ENCODE peak calls at places on chromosomes 11 and 22, in six cellular contexts. N, R, S, H, C and K are unnamed samples.

GRCh38 chr11:92123540-92123939 is 101.1 kb upstream of the FAT3 start:
- DNase-seq in S (no peak), N (peak; percentile 72), H (no peak), R (no peak), C (no peak), K (no peak)

GRCh38 chr11:79174045-79175008 is 266.5 kb downstream of the TENM4 start:
- DNase-seq in C (no peak), N (no peak), H (peak; percentile 84), R (no peak), S (no peak), K (no peak)

GRCh38 chr22:49962751-49963646 is 2.4 kb downstream of the PIM3 start:
- DNase-seq in N (no peak), S (no peak), R (no peak), H (peak; percentile 43), C (no peak), K (peak; percentile 4)

GRCh38 chr22:27867958-27868737 is 50.9 kb downstream of the PITPNB start:
- DNase-seq in R (no peak), H (no peak), S (no peak), N (no peak), C (no peak), K (no peak)

GRCh38 chr22:47395481-47395880 is 633.0 kb downstream of the TBC1D22A start:
- DNase-seq in C (no peak), S (no peak), R (no peak), H (no peak), N (no peak), K (no peak)

GRCh38 chr22:35288116-35288515 is 11.6 kb upstream of the TOM1 start:
- DNase-seq in N (no peak), C (no peak), R (no peak), S (no peak), H (no peak), K (no peak)

GRCh38 chr11:46865340-46865739 is 19.3 kb upstream of the CKAP5 start:
- DNase-seq in S (no peak), H (no peak), C (peak; percentile 20), N (no peak), R (no peak), K (no peak)

GRCh38 chr11:63880031-63880841 is 36.7 kb downstream of the RCOR2 start:
- DNase-seq in C (peak; percentile 38), R (no peak), S (no peak), N (peak; percentile 48), H (no peak), K (no peak)

GRCh38 chr22:44999231-44999630 is 10.6 kb downstream of the PHF21B start:
- DNase-seq in S (no peak), C (no peak), H (no peak), N (no peak), R (no peak), K (no peak)

GRCh38 chr11:126305699-126306098 is 1.8 kb downstream of the DCPS start:
- DNase-seq in H (no peak), R (peak; percentile 65), N (no peak), S (no peak), C (no peak), K (peak; percentile 97)

GRCh38 chr11:117580866-117581265 is 216.2 kb downstream of the DSCAML1 start:
- DNase-seq in S (no peak), R (no peak), C (no peak), H (no peak), N (no peak), K (no peak)

GRCh38 chr22:41909290-41910049 is 5.4 kb downstream of the SHISA8 start:
- DNase-seq in R (no peak), C (no peak), N (no peak), S (peak; percentile 49), H (peak; percentile 79), K (no peak)

GRCh38 chr11:61071880-61072279 is 30.4 kb upstream of the CD5 start:
- DNase-seq in S (no peak), C (no peak), H (peak; percentile 29), R (no peak), N (peak; percentile 34), K (no peak)

GRCh38 chr11:61780581-61781162 is 11.7 kb downstream of the TMEM258 start:
- DNase-seq in R (no peak), C (no peak), S (no peak), H (no peak), N (no peak), K (no peak)

GRCh38 chr11:134749040-134749586 is 337.1 kb upstream of the B3GAT1 start:
- DNase-seq in S (no peak), R (no peak), C (no peak), H (peak; percentile 53), N (no peak), K (no peak)

GRCh38 chr11:65323813-65324212 is 9.1 kb downstream of the CDC42EP2 start:
- DNase-seq in S (no peak), H (peak; percentile 51), R (no peak), C (no peak), N (no peak), K (no peak)

GRCh38 chr11:111923351-111923788 is 4.7 kb downstream of the C11orf52 start:
- DNase-seq in R (no peak), N (no peak), C (peak; percentile 25), S (no peak), H (peak; percentile 61), K (no peak)

GRCh38 chr11:123194308-123195181 is 503 bp downstream of the CLMP start:
- DNase-seq in N (peak; percentile 56), C (peak; percentile 70), R (no peak), H (peak; percentile 88), S (no peak), K (no peak)

GRCh38 chr22:23826510-23827350 is 12.1 kb downstream of the DERL3 start:
- DNase-seq in H (no peak), C (no peak), R (no peak), N (no peak), S (no peak), K (no peak)

GRCh38 chr11:72584293-72584921 is 89.8 kb downstream of the PDE2A start:
- DNase-seq in S (peak; percentile 65), C (no peak), H (peak; percentile 83), R (no peak), N (no peak), K (no peak)

GRCh38 chr11:44025727-44026126 is 22.1 kb upstream of the ACCSL start:
- DNase-seq in N (no peak), H (no peak), S (no peak), R (no peak), C (no peak), K (no peak)

GRCh38 chr11:35618497-35619029 is 303 bp downstream of the FJX1 start:
- DNase-seq in S (no peak), H (peak; percentile 84), C (peak; percentile 63), R (peak; percentile 51), N (peak; percentile 61), K (peak; percentile 61)

GRCh38 chr11:107834995-107835394 is 23.6 kb downstream of the SLC35F2 start:
- DNase-seq in S (no peak), R (no peak), C (no peak), N (no peak), H (no peak), K (no peak)

GRCh38 chr11:95592455-95592854 is 197.1 kb downstream of the FAM76B start:
- DNase-seq in H (peak; percentile 72), C (no peak), R (peak; percentile 67), N (no peak), S (no peak), K (no peak)

GRCh38 chr11:3165916-3166267 is 782 bp upstream of the OSBPL5 start:
- DNase-seq in N (no peak), R (no peak), C (no peak), H (no peak), S (no peak), K (no peak)

GRCh38 chr11:86615495-86615894 is 56.9 kb downstream of the ME3 start:
- DNase-seq in H (no peak), S (no peak), R (no peak), C (no peak), N (no peak), K (no peak)

GRCh38 chr11:8261921-8262551 is 1.6 kb downstream of the LMO1 start:
- DNase-seq in C (no peak), S (no peak), R (no peak), H (peak; percentile 60), N (no peak), K (no peak)